ENCODE peak calls at places on chromosome 20, in ten cellular contexts. W, R, B, G, M, O, T, C, A and D are unnamed samples.
A peak's percentile ranks its signal among the peaks of the same experiment; 100 is the strongest.

GRCh38 chr20:48694466-48694865 is 133.3 kb downstream of the PREX1 start:
- DNase-seq in W (no peak), R (no peak), B (no peak), G (no peak), M (no peak), O (no peak), T (no peak), C (no peak), A (no peak), D (no peak)

GRCh38 chr20:21534453-21534852 is 20.6 kb upstream of the NKX2-2 start:
- DNase-seq in W (no peak), R (no peak), B (no peak), G (no peak), M (no peak), O (no peak), T (no peak), C (no peak), A (no peak), D (no peak)

GRCh38 chr20:22339091-22339881 is 245.1 kb downstream of the FOXA2 start:
- DNase-seq in W (peak; percentile 87), R (no peak), B (no peak), G (no peak), M (peak; percentile 88), O (peak; percentile 38), T (no peak), C (no peak), A (no peak), D (peak; percentile 37)

GRCh38 chr20:44576297-44576696 is 6.1 kb upstream of the PKIG start:
- DNase-seq in W (no peak), R (no peak), B (no peak), G (no peak), M (peak; percentile 65), O (no peak), T (no peak), C (no peak), A (no peak), D (no peak)

GRCh38 chr20:48467622-48468021 is 360.2 kb downstream of the PREX1 start:
- DNase-seq in W (peak; percentile 47), R (peak; percentile 35), B (no peak), G (no peak), M (no peak), O (no peak), T (no peak), C (no peak), A (no peak), D (no peak)

GRCh38 chr20:10239954-10240353 is 21.3 kb downstream of the SNAP25 start:
- DNase-seq in W (no peak), R (no peak), B (no peak), G (no peak), M (no peak), O (no peak), T (no peak), C (no peak), A (no peak), D (peak; percentile 37)

GRCh38 chr20:50278377-50278683 is 87.7 kb downstream of the CEBPB start:
- DNase-seq in W (no peak), R (no peak), B (no peak), G (no peak), M (no peak), O (no peak), T (no peak), C (peak; percentile 69), A (no peak), D (no peak)

GRCh38 chr20:45368221-45368980 is 5.4 kb downstream of the SYS1 start:
- DNase-seq in W (no peak), R (peak; percentile 87), B (no peak), G (no peak), M (no peak), O (no peak), T (no peak), C (no peak), A (no peak), D (no peak)

GRCh38 chr20:53444386-53444785 is 149.3 kb downstream of the ZNF217 start:
- DNase-seq in W (peak; percentile 70), R (no peak), B (no peak), G (no peak), M (no peak), O (no peak), T (no peak), C (no peak), A (no peak), D (no peak)

GRCh38 chr20:57263767-57264150 is 2.7 kb downstream of the BMP7 start:
- DNase-seq in W (no peak), R (no peak), B (no peak), G (no peak), M (no peak), O (no peak), T (no peak), C (no peak), A (no peak), D (no peak)

GRCh38 chr20:57264908-57265648 is 1.4 kb downstream of the BMP7 start:
- DNase-seq in W (peak; percentile 70), R (no peak), B (no peak), G (no peak), M (no peak), O (peak; percentile 63), T (no peak), C (no peak), A (no peak), D (no peak)

GRCh38 chr20:57265649-57266250 is 691 bp downstream of the BMP7 start:
- DNase-seq in W (peak; percentile 36), R (no peak), B (no peak), G (no peak), M (no peak), O (peak; percentile 79), T (no peak), C (no peak), A (no peak), D (no peak)

GRCh38 chr20:57263127-57263609 is 3.3 kb downstream of the BMP7 start:
- DNase-seq in W (peak; percentile 69), R (no peak), B (no peak), G (no peak), M (no peak), O (no peak), T (no peak), C (no peak), A (no peak), D (no peak)

GRCh38 chr20:57264151-57264792 is 2.2 kb downstream of the BMP7 start:
- DNase-seq in W (peak; percentile 57), R (no peak), B (no peak), G (no peak), M (no peak), O (no peak), T (no peak), C (no peak), A (no peak), D (peak; percentile 14)
- TF ChIP-seq CTCF in W (no peak), R (no peak), B (no peak), G (no peak), M (no peak), O (no peak), T (no peak), C (no peak), A (no peak), D (no peak)

DNA sequence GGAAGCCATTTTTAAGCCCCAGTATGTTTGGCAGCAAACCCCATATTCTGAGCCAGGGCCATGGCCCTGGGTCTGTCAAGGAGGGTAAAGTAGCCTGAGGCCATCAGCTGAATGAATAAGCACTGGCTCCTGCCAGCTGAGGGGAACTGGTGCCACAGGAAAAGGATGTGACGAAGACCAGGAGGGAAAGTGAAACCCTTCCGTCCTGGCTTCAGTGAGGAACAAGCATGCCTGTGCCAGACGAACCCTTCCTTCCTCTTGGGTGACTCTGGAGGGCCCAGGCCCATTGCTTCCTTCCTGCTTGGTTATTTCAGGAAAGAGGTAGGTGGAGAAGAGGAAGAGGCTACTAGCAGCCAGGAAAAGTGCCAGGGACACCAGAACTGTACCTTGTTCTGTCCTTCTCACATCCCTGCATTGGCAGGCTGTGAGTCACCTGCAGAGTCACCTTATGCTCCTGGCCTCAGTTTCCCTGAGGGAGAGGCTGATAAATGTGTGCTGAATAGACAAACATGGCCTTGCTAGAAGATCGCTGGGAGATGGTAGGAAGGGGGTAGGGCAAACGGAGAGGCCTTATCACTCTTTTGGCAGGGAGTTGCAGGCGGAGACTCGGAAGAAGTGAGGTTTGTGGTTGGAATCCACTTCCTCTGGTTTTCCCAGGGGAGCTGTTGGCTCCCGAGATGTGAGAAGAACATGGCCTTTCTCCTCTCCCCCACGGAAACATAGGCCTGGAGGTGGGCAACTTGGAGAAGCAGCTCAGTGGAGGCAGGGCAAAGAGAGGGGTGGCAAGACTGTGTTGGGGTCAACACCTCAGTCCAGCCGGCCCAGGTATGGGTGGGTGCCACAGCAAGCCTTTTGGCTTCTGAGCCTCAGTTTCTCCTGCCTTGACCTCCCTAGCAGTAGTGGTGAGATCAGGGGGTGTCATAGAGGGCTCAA is 37.4 kb downstream of the COX4I2 start:
- DNase-seq in W (no peak), R (peak; percentile 43), B (peak; percentile 83), G (peak; percentile 52), M (peak; percentile 94), O (peak; percentile 46), T (peak; percentile 78), C (peak; percentile 79), A (peak; percentile 72), D (peak; percentile 21)
- H3K4me3 ChIP-seq in W (no peak overlapping the region), R (peak overlapping the region; percentile 76), B (peak overlapping the region; percentile 1), G (peak overlapping the region; percentile 56), M (peak overlapping the region; percentile 47), O (no peak overlapping the region), T (peak overlapping the region; percentile 17), C (no peak overlapping the region), A (peak overlapping the region; percentile 66), D (no peak overlapping the region)

GRCh38 chr20:39429716-39430115 is 467.6 kb downstream of the DHX35 start:
- DNase-seq in W (peak; percentile 27), R (no peak), B (no peak), G (no peak), M (no peak), O (peak; percentile 24), T (no peak), C (no peak), A (no peak), D (no peak)
- TF ChIP-seq CTCF in W (peak; percentile 55), R (peak; percentile 33), B (no peak), G (no peak), M (no peak), O (peak; percentile 24), T (peak; percentile 43), C (no peak), A (no peak), D (peak; percentile 36)

GRCh38 chr20:24953621-24954133 is 4.6 kb downstream of the CST7 start:
- DNase-seq in W (peak; percentile 9), R (no peak), B (no peak), G (no peak), M (no peak), O (no peak), T (no peak), C (no peak), A (no peak), D (no peak)

GRCh38 chr20:24957326-24957996 is 8.4 kb downstream of the CST7 start:
- DNase-seq in W (no peak), R (no peak), B (peak; percentile 51), G (no peak), M (no peak), O (no peak), T (no peak), C (no peak), A (no peak), D (no peak)

GRCh38 chr20:24955045-24955444 is 6.0 kb downstream of the CST7 start:
- DNase-seq in W (no peak), R (peak; percentile 69), B (no peak), G (no peak), M (no peak), O (no peak), T (no peak), C (no peak), A (no peak), D (no peak)

GRCh38 chr20:24954151-24954550 is 5.1 kb downstream of the CST7 start:
- DNase-seq in W (peak; percentile 28), R (no peak), B (no peak), G (no peak), M (no peak), O (no peak), T (no peak), C (no peak), A (no peak), D (no peak)

GRCh38 chr20:24956001-24956761 is 7.1 kb downstream of the CST7 start:
- DNase-seq in W (no peak), R (no peak), B (peak; percentile 43), G (no peak), M (no peak), O (no peak), T (no peak), C (no peak), A (no peak), D (no peak)
- H3K4me3 ChIP-seq in W (no peak overlapping the region), R (no peak overlapping the region), B (no peak overlapping the region), G (no peak overlapping the region), M (no peak overlapping the region), O (no peak overlapping the region), T (no peak overlapping the region), C (no peak overlapping the region), A (no peak overlapping the region), D (no peak overlapping the region)